ENCODE peak calls at places on chromosome 21, in five cellular contexts. One of them, this sample, is unnamed. For H3K79me1, the result is how much of the 10 kb centered on the place peaks cover.

GRCh38 chr21:36910581-36911307 is 55.7 kb downstream of the HLCS start:
- DNase-seq in IMR-90: peak
- DNase-seq in mesenchymal stem cell: peak
- DNase-seq in H9: no peak
- DNase-seq in H1: no peak
- DNase-seq in this sample: no peak

GRCh38 chr21:38346286-38346685 is 89.5 kb downstream of the KCNJ15 start:
- DNase-seq in IMR-90: no peak
- DNase-seq in mesenchymal stem cell: no peak
- DNase-seq in H9: no peak
- DNase-seq in H1: no peak
- DNase-seq in this sample: no peak

GRCh38 chr21:46585191-46585953 is 19.5 kb downstream of the S100B start:
- DNase-seq in IMR-90: no peak
- DNase-seq in mesenchymal stem cell: no peak
- DNase-seq in H9: no peak
- DNase-seq in H1: no peak
- DNase-seq in this sample: no peak

GRCh38 chr21:40120944-40121575 is 253.8 kb downstream of the PCP4 start:
- DNase-seq in IMR-90: peak
- DNase-seq in mesenchymal stem cell: no peak
- DNase-seq in H9: no peak
- DNase-seq in H1: no peak
- DNase-seq in this sample: peak

GRCh38 chr21:46325073-46325912 is 1.3 kb downstream of the PCNT start:
- DNase-seq in IMR-90: peak
- DNase-seq in mesenchymal stem cell: peak
- DNase-seq in H9: peak
- DNase-seq in H1: peak
- DNase-seq in this sample: peak

GRCh38 chr21:38830667-38831525 is 25.2 kb downstream of the ETS2 start:
- DNase-seq in IMR-90: no peak
- DNase-seq in mesenchymal stem cell: no peak
- DNase-seq in H9: no peak
- DNase-seq in H1: no peak
- DNase-seq in this sample: no peak

GRCh38 chr21:33348728-33349127 is 24.0 kb downstream of the IFNAR1 start:
- DNase-seq in IMR-90: no peak
- DNase-seq in mesenchymal stem cell: no peak
- DNase-seq in H9: no peak
- DNase-seq in H1: no peak
- DNase-seq in this sample: no peak

GRCh38 chr21:46113497-46114176 is 15.7 kb downstream of the COL6A2 start:
- DNase-seq in IMR-90: no peak
- DNase-seq in mesenchymal stem cell: no peak
- DNase-seq in H9: no peak
- DNase-seq in H1: no peak
- DNase-seq in this sample: no peak

GRCh38 chr21:41419921-41420862 is 5.8 kb upstream of the MX1 start:
- DNase-seq in IMR-90: peak
- DNase-seq in mesenchymal stem cell: peak
- DNase-seq in H9: peak
- DNase-seq in H1: peak
- DNase-seq in this sample: peak

GRCh38 chr21:38342734-38343133 is 85.9 kb downstream of the KCNJ15 start:
- DNase-seq in IMR-90: no peak
- DNase-seq in mesenchymal stem cell: no peak
- DNase-seq in H9: no peak
- DNase-seq in H1: no peak
- DNase-seq in this sample: no peak

GRCh38 chr21:39000496-39000895 is 182.8 kb downstream of the PSMG1 start:
- DNase-seq in IMR-90: peak
- DNase-seq in mesenchymal stem cell: peak
- DNase-seq in H9: no peak
- DNase-seq in H1: no peak
- DNase-seq in this sample: no peak

GRCh38 chr21:25408666-25409065 is 198.6 kb downstream of the MRPL39 start:
- DNase-seq in IMR-90: no peak
- DNase-seq in mesenchymal stem cell: no peak
- DNase-seq in H9: no peak
- DNase-seq in H1: no peak
- DNase-seq in this sample: no peak

GRCh38 chr21:17688912-17689874 is 76.5 kb upstream of the BTG3 start:
- DNase-seq in IMR-90: peak
- DNase-seq in mesenchymal stem cell: peak
- DNase-seq in H9: peak
- DNase-seq in H1: no peak
- DNase-seq in this sample: no peak

GRCh38 chr21:43740497-43741156 is 21.7 kb downstream of the PDXK start:
- DNase-seq in IMR-90: no peak
- DNase-seq in mesenchymal stem cell: peak
- DNase-seq in H9: peak
- DNase-seq in H1: peak
- DNase-seq in this sample: peak

GRCh38 chr21:25179116-25179515 is 428.2 kb downstream of the MRPL39 start:
- DNase-seq in IMR-90: peak
- DNase-seq in mesenchymal stem cell: no peak
- DNase-seq in H9: no peak
- DNase-seq in H1: no peak
- DNase-seq in this sample: no peak

GRCh38 chr21:28083350-28083749 is 909.3 kb downstream of the LTN1 start:
- DNase-seq in IMR-90: no peak
- DNase-seq in mesenchymal stem cell: no peak
- DNase-seq in H9: no peak
- DNase-seq in H1: no peak
- DNase-seq in this sample: no peak

GRCh38 chr21:33268736-33269441 is 2.7 kb downstream of the IL10RB start:
- DNase-seq in IMR-90: no peak
- DNase-seq in mesenchymal stem cell: no peak
- DNase-seq in H9: no peak
- DNase-seq in H1: no peak
- DNase-seq in this sample: no peak

GRCh38 chr21:43626390-43626789 is 32.9 kb downstream of the HSF2BP start:
- DNase-seq in IMR-90: peak
- DNase-seq in mesenchymal stem cell: peak
- DNase-seq in H9: no peak
- DNase-seq in H1: no peak
- DNase-seq in this sample: no peak

GRCh38 chr21:33265664-33266049 is 510 bp upstream of the IL10RB start:
- DNase-seq in IMR-90: peak
- DNase-seq in mesenchymal stem cell: peak
- DNase-seq in H9: peak
- DNase-seq in H1: no peak
- DNase-seq in this sample: peak

GRCh38 chr21:33401617-33401967 is 1.6 kb upstream of the IFNGR2 start:
- DNase-seq in IMR-90: no peak
- DNase-seq in mesenchymal stem cell: peak
- DNase-seq in H9: no peak
- DNase-seq in H1: no peak
- DNase-seq in this sample: no peak

GRCh38 chr21:33801424-33802405 is 113.9 kb downstream of the ATP5PO start:
- DNase-seq in IMR-90: peak
- DNase-seq in mesenchymal stem cell: peak
- DNase-seq in H9: no peak
- DNase-seq in H1: no peak
- DNase-seq in this sample: no peak

GRCh38 chr21:39048574-39048973 is 134.7 kb downstream of the PSMG1 start:
- DNase-seq in IMR-90: peak
- DNase-seq in mesenchymal stem cell: peak
- DNase-seq in H9: no peak
- DNase-seq in H1: no peak
- DNase-seq in this sample: no peak

GRCh38 chr21:42412636-42412933 is 8.9 kb downstream of the UBASH3A start:
- DNase-seq in IMR-90: no peak
- DNase-seq in mesenchymal stem cell: no peak
- DNase-seq in H9: no peak
- DNase-seq in H1: no peak
- DNase-seq in this sample: no peak

GRCh38 chr21:31092867-31093266 is 54.6 kb upstream of the KRTAP19-8 start:
- DNase-seq in IMR-90: no peak
- DNase-seq in mesenchymal stem cell: no peak
- DNase-seq in H9: no peak
- DNase-seq in H1: no peak
- DNase-seq in this sample: no peak

GRCh38 chr21:15062566-15062965 is 2.2 kb downstream of the NRIP1 start:
- DNase-seq in IMR-90: no peak
- DNase-seq in mesenchymal stem cell: peak
- DNase-seq in H9: no peak
- DNase-seq in H1: no peak
- DNase-seq in this sample: no peak

GRCh38 chr21:31110430-31110829 is 72.2 kb upstream of the KRTAP19-8 start:
- DNase-seq in IMR-90: no peak
- DNase-seq in mesenchymal stem cell: no peak
- DNase-seq in H9: no peak
- DNase-seq in H1: no peak
- DNase-seq in this sample: no peak

GRCh38 chr21:43767980-43768867 is 7.9 kb downstream of the CSTB start:
- DNase-seq in IMR-90: peak
- DNase-seq in mesenchymal stem cell: peak
- DNase-seq in H9: peak
- DNase-seq in H1: no peak
- DNase-seq in this sample: no peak

GRCh38 chr21:36535618-36536241 is 55.8 kb upstream of the CLDN14 start:
- DNase-seq in IMR-90: no peak
- DNase-seq in mesenchymal stem cell: no peak
- DNase-seq in H9: no peak
- DNase-seq in H1: no peak
- DNase-seq in this sample: no peak

DNA sequence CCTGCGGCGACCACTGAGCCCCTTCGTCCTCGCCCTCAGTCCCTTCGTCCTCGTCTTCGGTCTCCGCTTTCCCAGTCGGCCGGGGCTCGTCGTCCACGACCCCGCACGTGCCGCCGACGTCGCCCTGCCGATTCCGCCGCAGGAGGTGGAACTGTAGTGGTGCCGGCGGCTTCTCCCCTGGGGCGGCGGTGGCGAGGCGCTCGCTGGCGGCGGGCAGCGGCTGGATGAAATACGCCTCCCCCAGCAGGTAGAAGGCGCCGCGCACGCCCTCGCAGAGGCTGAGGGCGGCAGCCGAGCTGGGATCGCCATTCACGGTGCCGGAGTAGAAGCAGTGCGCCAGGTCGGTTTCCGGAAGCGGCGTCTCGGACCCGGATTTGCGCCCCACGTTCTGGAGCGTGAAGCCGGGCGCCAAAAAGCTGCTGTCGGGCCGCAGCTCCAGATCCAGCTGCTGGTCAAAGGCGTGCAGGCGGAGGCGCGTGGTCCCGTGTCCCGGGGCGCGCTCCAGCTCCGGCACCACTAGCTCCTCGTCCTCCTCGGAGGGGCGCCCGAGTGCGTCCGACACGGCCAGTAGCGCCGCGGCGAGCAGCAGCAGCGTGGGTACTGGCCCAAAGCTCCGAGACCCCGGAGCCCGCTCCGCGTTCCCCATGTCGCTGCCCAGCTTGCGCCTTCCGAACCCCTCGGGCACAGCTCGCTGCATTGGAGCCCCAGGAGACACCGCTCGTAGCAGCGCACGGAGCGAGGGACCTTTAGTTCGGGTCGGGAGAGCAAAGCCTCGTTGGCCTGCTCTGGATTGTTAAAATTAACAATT is 747 bp downstream of the ADAMTS1 start:
- DNase-seq in IMR-90: peak
- DNase-seq in mesenchymal stem cell: peak
- DNase-seq in H9: peak
- DNase-seq in H1: no peak
- DNase-seq in this sample: peak
- H3K14ac ChIP-seq in IMR-90: peak
- H3K14ac ChIP-seq in mesenchymal stem cell: no peak
- H3K14ac ChIP-seq in H9: peak
- H3K14ac ChIP-seq in H1: no peak
- H3K14ac ChIP-seq in this sample: peak

GRCh38 chr21:44874240-44874496 is 678 bp upstream of the PTTG1IP start:
- DNase-seq in IMR-90: no peak
- DNase-seq in mesenchymal stem cell: peak
- DNase-seq in H9: no peak
- DNase-seq in H1: no peak
- DNase-seq in this sample: no peak

GRCh38 chr21:44873356-44874239 is at the start of gene PTTG1IP:
- DNase-seq in IMR-90: peak
- DNase-seq in mesenchymal stem cell: peak
- DNase-seq in H9: peak
- DNase-seq in H1: peak
- DNase-seq in this sample: peak

GRCh38 chr21:44871576-44872265 is 1.8 kb downstream of the PTTG1IP start:
- DNase-seq in IMR-90: peak
- DNase-seq in mesenchymal stem cell: peak
- DNase-seq in H9: no peak
- DNase-seq in H1: no peak
- DNase-seq in this sample: no peak

GRCh38 chr21:44872266-44872567 is 1.3 kb downstream of the PTTG1IP start:
- DNase-seq in IMR-90: no peak
- DNase-seq in mesenchymal stem cell: no peak
- DNase-seq in H9: no peak
- DNase-seq in H1: no peak
- DNase-seq in this sample: no peak

DNA sequence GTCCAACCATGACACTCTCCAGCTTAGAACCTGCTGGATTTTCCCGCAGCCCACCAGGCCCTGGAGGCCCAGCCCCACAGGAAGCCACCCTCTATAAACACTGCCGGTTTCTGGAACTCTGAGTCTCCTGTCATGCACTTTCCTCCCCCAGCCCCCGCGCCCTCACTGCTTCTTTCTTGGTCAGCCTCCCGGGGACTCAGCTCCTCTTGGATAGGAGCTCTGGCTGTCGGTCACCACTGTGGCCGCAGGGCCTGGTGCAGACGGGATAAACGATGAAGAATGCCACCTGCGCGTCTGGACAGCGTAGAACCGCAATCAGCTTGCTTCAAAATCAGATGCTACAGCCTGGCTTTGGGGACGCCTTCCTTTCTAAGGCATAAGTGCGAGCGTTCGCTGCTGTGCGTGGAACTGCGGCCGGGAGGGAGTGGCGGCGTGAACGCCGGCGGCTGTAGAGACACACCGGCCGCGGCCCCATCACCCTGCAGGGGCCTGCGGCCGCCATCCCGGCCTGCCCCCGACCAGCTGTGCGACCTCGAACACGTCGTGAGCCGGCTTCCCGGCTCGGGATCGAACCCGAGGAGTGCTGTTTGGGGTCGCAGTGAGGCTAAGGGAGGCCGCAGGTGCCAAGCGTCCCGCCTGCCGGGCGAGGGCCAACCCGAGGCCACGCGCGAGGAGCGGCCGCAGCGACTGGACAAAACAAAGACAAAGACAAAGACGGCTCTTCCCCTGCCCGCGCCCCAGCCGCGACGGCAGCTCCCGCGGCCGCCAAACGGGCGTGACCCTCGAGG is 728 bp downstream of the PTTG1IP start:
- DNase-seq in IMR-90: peak
- DNase-seq in mesenchymal stem cell: peak
- DNase-seq in H9: no peak
- DNase-seq in H1: no peak
- DNase-seq in this sample: peak
- H3K79me1 ChIP-seq in IMR-90: half or more
- H3K79me1 ChIP-seq in mesenchymal stem cell: under half
- H3K79me1 ChIP-seq in H9: under half
- H3K79me1 ChIP-seq in H1: under half
- H3K79me1 ChIP-seq in this sample: under half

GRCh38 chr21:16358021-16358420 is 628.2 kb downstream of the USP25 start:
- DNase-seq in IMR-90: no peak
- DNase-seq in mesenchymal stem cell: no peak
- DNase-seq in H9: no peak
- DNase-seq in H1: no peak
- DNase-seq in this sample: no peak
- H3K14ac ChIP-seq in IMR-90: no peak
- H3K14ac ChIP-seq in mesenchymal stem cell: no peak
- H3K14ac ChIP-seq in H9: no peak
- H3K14ac ChIP-seq in H1: no peak
- H3K14ac ChIP-seq in this sample: no peak

GRCh38 chr21:44984792-44985440 is 45.1 kb downstream of the SLX9 start:
- DNase-seq in IMR-90: no peak
- DNase-seq in mesenchymal stem cell: no peak
- DNase-seq in H9: peak
- DNase-seq in H1: no peak
- DNase-seq in this sample: no peak
- H3K79me1 ChIP-seq in IMR-90: under half
- H3K79me1 ChIP-seq in mesenchymal stem cell: under half
- H3K79me1 ChIP-seq in H9: under half
- H3K79me1 ChIP-seq in H1: under half
- H3K79me1 ChIP-seq in this sample: under half